ENCODE peak calls at places on chromosomes 16 and 17, in eight cellular contexts. R, J, A, O, F, W, X and P are unnamed samples.

GRCh38 chr16:4477966-4478365 is 1.8 kb downstream of the HMOX2 start:
- DNase-seq in O (peak; percentile 47), J (no peak), X (no peak), W (no peak), F (peak; percentile 62), R (peak; percentile 60), A (peak; percentile 59), P (no peak)

GRCh38 chr17:32588982-32589381 is 102.2 kb downstream of the CDK5R1 start:
- DNase-seq in J (no peak), A (no peak), R (no peak), W (no peak), X (no peak), O (peak; percentile 41), F (no peak), P (no peak)

GRCh38 chr17:18156171-18156975 is 27.3 kb upstream of the ALKBH5 start:
- DNase-seq in A (no peak), R (peak; percentile 52), J (no peak), F (no peak), W (no peak), X (no peak), O (no peak), P (no peak)

GRCh38 chr17:78400581-78401240 is 22.3 kb downstream of the PGS1 start:
- DNase-seq in W (no peak), A (no peak), R (no peak), O (no peak), X (no peak), J (no peak), F (no peak), P (no peak)

GRCh38 chr16:79605999-79606398 is 5.5 kb upstream of the MAF start:
- DNase-seq in W (no peak), J (no peak), F (peak; percentile 42), X (no peak), A (no peak), O (peak; percentile 35), R (peak; percentile 30), P (no peak)

GRCh38 chr16:57920215-57920890 is 50.6 kb downstream of the CNGB1 start:
- DNase-seq in J (no peak), O (no peak), A (no peak), X (no peak), R (no peak), W (no peak), F (no peak), P (no peak)

GRCh38 chr17:4635823-4636375 is 5.6 kb downstream of the ALOX15 start:
- DNase-seq in X (no peak), O (no peak), J (no peak), F (no peak), W (no peak), R (no peak), A (no peak), P (no peak)

GRCh38 chr17:48429156-48429555 is 858 bp downstream of the SKAP1 start:
- DNase-seq in R (no peak), F (no peak), A (no peak), O (no peak), W (no peak), J (no peak), X (no peak), P (no peak)